ENCODE peak calls at places on chromosomes 6 and 20, in five cellular contexts. One of them, this sample, is unnamed.

GRCh38 chr6:39361657-39362486 is 39.4 kb upstream of the KCNK16 start:
- DNase-seq in substantia nigra: peak
- DNase-seq in activated gamma-delta T cell treated with Interleukin-2 at 50 U/mL for 16 hours: peak
- DNase-seq in NCI-H1105: peak
- DNase-seq in activated T-cell treated with anti-CD3 and anti-CD28 coated beads for 1 hour: peak
- DNase-seq in this sample: peak

GRCh38 chr20:44799691-44800090 is 10.7 kb downstream of the RIMS4 start:
- DNase-seq in activated T-cell treated with anti-CD3 and anti-CD28 coated beads for 1 hour: no peak
- DNase-seq in substantia nigra: no peak
- DNase-seq in activated gamma-delta T cell treated with Interleukin-2 at 50 U/mL for 16 hours: no peak
- DNase-seq in NCI-H1105: no peak
- DNase-seq in this sample: no peak

GRCh38 chr6:167235005-167235404 is 56.1 kb upstream of the UNC93A start:
- DNase-seq in activated T-cell treated with anti-CD3 and anti-CD28 coated beads for 1 hour: no peak
- DNase-seq in substantia nigra: no peak
- DNase-seq in NCI-H1105: no peak
- DNase-seq in activated gamma-delta T cell treated with Interleukin-2 at 50 U/mL for 16 hours: no peak
- DNase-seq in this sample: no peak

GRCh38 chr6:26576929-26577719 is 19.6 kb upstream of the ABT1 start:
- DNase-seq in activated gamma-delta T cell treated with Interleukin-2 at 50 U/mL for 16 hours: peak
- DNase-seq in NCI-H1105: no peak
- DNase-seq in substantia nigra: peak
- DNase-seq in activated T-cell treated with anti-CD3 and anti-CD28 coated beads for 1 hour: peak
- DNase-seq in this sample: peak

GRCh38 chr6:55678330-55679224 is 99.6 kb upstream of the HMGCLL1 start:
- DNase-seq in activated T-cell treated with anti-CD3 and anti-CD28 coated beads for 1 hour: no peak
- DNase-seq in activated gamma-delta T cell treated with Interleukin-2 at 50 U/mL for 16 hours: no peak
- DNase-seq in substantia nigra: no peak
- DNase-seq in NCI-H1105: no peak
- DNase-seq in this sample: no peak

GRCh38 chr20:51195990-51196389 is 173.1 kb upstream of the KCNG1 start:
- DNase-seq in NCI-H1105: no peak
- DNase-seq in activated gamma-delta T cell treated with Interleukin-2 at 50 U/mL for 16 hours: no peak
- DNase-seq in activated T-cell treated with anti-CD3 and anti-CD28 coated beads for 1 hour: no peak
- DNase-seq in substantia nigra: no peak
- DNase-seq in this sample: no peak

GRCh38 chr6:28863607-28864320 is 60.0 kb downstream of the TRIM27 start:
- DNase-seq in activated gamma-delta T cell treated with Interleukin-2 at 50 U/mL for 16 hours: peak
- DNase-seq in substantia nigra: peak
- DNase-seq in NCI-H1105: peak
- DNase-seq in activated T-cell treated with anti-CD3 and anti-CD28 coated beads for 1 hour: peak
- DNase-seq in this sample: peak

GRCh38 chr20:34215711-34216381 is 25.4 kb upstream of the ASIP start:
- DNase-seq in substantia nigra: peak
- DNase-seq in activated gamma-delta T cell treated with Interleukin-2 at 50 U/mL for 16 hours: peak
- DNase-seq in NCI-H1105: peak
- DNase-seq in activated T-cell treated with anti-CD3 and anti-CD28 coated beads for 1 hour: peak
- DNase-seq in this sample: peak

GRCh38 chr20:2873747-2874041 is 413 bp downstream of the PTPRA start:
- DNase-seq in NCI-H1105: no peak
- DNase-seq in activated T-cell treated with anti-CD3 and anti-CD28 coated beads for 1 hour: peak
- DNase-seq in activated gamma-delta T cell treated with Interleukin-2 at 50 U/mL for 16 hours: peak
- DNase-seq in substantia nigra: peak
- DNase-seq in this sample: no peak

GRCh38 chr20:64050261-64051032 is 1.0 kb upstream of the SOX18 start:
- DNase-seq in activated T-cell treated with anti-CD3 and anti-CD28 coated beads for 1 hour: no peak
- DNase-seq in NCI-H1105: no peak
- DNase-seq in substantia nigra: no peak
- DNase-seq in activated gamma-delta T cell treated with Interleukin-2 at 50 U/mL for 16 hours: no peak
- DNase-seq in this sample: no peak

GRCh38 chr6:122558027-122558426 is 52.2 kb upstream of the PKIB start:
- DNase-seq in substantia nigra: no peak
- DNase-seq in activated gamma-delta T cell treated with Interleukin-2 at 50 U/mL for 16 hours: no peak
- DNase-seq in NCI-H1105: no peak
- DNase-seq in activated T-cell treated with anti-CD3 and anti-CD28 coated beads for 1 hour: no peak
- DNase-seq in this sample: no peak

GRCh38 chr6:93985953-93986352 is 566.6 kb upstream of the EPHA7 start:
- DNase-seq in substantia nigra: no peak
- DNase-seq in activated T-cell treated with anti-CD3 and anti-CD28 coated beads for 1 hour: no peak
- DNase-seq in activated gamma-delta T cell treated with Interleukin-2 at 50 U/mL for 16 hours: no peak
- DNase-seq in NCI-H1105: no peak
- DNase-seq in this sample: no peak

GRCh38 chr6:163356324-163356723 is 58.2 kb upstream of the QKI start:
- DNase-seq in activated gamma-delta T cell treated with Interleukin-2 at 50 U/mL for 16 hours: no peak
- DNase-seq in activated T-cell treated with anti-CD3 and anti-CD28 coated beads for 1 hour: no peak
- DNase-seq in NCI-H1105: no peak
- DNase-seq in substantia nigra: peak
- DNase-seq in this sample: no peak

GRCh38 chr6:75504902-75505233 is 11.3 kb upstream of the FILIP1 start:
- DNase-seq in activated T-cell treated with anti-CD3 and anti-CD28 coated beads for 1 hour: no peak
- DNase-seq in activated gamma-delta T cell treated with Interleukin-2 at 50 U/mL for 16 hours: no peak
- DNase-seq in substantia nigra: no peak
- DNase-seq in NCI-H1105: no peak
- DNase-seq in this sample: no peak

GRCh38 chr6:140779991-140780596 is 1352.6 kb upstream of the GJE1 start:
- DNase-seq in activated gamma-delta T cell treated with Interleukin-2 at 50 U/mL for 16 hours: no peak
- DNase-seq in substantia nigra: no peak
- DNase-seq in activated T-cell treated with anti-CD3 and anti-CD28 coated beads for 1 hour: no peak
- DNase-seq in NCI-H1105: no peak
- DNase-seq in this sample: no peak

GRCh38 chr20:35010405-35011192 is 54.9 kb downstream of the MYH7B start:
- DNase-seq in activated gamma-delta T cell treated with Interleukin-2 at 50 U/mL for 16 hours: no peak
- DNase-seq in NCI-H1105: no peak
- DNase-seq in substantia nigra: no peak
- DNase-seq in activated T-cell treated with anti-CD3 and anti-CD28 coated beads for 1 hour: no peak
- DNase-seq in this sample: no peak

GRCh38 chr6:168157272-168158007 is 78.4 kb upstream of the FRMD1 start:
- DNase-seq in activated T-cell treated with anti-CD3 and anti-CD28 coated beads for 1 hour: no peak
- DNase-seq in substantia nigra: no peak
- DNase-seq in NCI-H1105: no peak
- DNase-seq in activated gamma-delta T cell treated with Interleukin-2 at 50 U/mL for 16 hours: no peak
- DNase-seq in this sample: no peak

GRCh38 chr6:138818496-138819194 is 22.8 kb downstream of the ECT2L start:
- DNase-seq in activated gamma-delta T cell treated with Interleukin-2 at 50 U/mL for 16 hours: no peak
- DNase-seq in substantia nigra: no peak
- DNase-seq in activated T-cell treated with anti-CD3 and anti-CD28 coated beads for 1 hour: no peak
- DNase-seq in NCI-H1105: no peak
- DNase-seq in this sample: no peak